ENCODE peak calls at places on chromosomes 2 and 18, in nine cellular contexts. V is transverse colon, Y is astrocyte, O is brain microvascular endothelial cell, N is tibial artery, W is GM23248, Z is heart right ventricle, A is DND-41, L is esophagus squamous epithelium. I is an unnamed sample.

GRCh38 chr2:176494949-176495353 is 225.7 kb downstream of the MTX2 start:
- DNase-seq in A (peak), N (peak), O (no peak), W (peak), Z (peak), V (peak), L (no peak), Y (no peak), I (no peak)

GRCh38 chr2:2102870-2103269 is 228.2 kb downstream of the MYT1L start:
- DNase-seq in W (no peak), N (no peak), O (no peak), Y (no peak), V (no peak), A (no peak), L (no peak), Z (no peak), I (no peak)

GRCh38 chr2:194714541-194714940 is 942.5 kb upstream of the SLC39A10 start:
- DNase-seq in A (no peak), V (no peak), W (no peak), L (no peak), Y (no peak), N (no peak), O (no peak), Z (no peak), I (no peak)

GRCh38 chr2:37415128-37415817 is 70.8 kb downstream of the QPCT start:
- DNase-seq in A (no peak), W (peak), V (no peak), Z (no peak), Y (no peak), O (no peak), N (no peak), L (no peak), I (no peak)

GRCh38 chr2:134745023-134745422 is 26.2 kb upstream of the TMEM163 start:
- DNase-seq in W (no peak), N (no peak), Y (peak), O (no peak), L (no peak), Z (no peak), A (peak), V (no peak), I (no peak)

GRCh38 chr2:162403884-162404283 is 60.0 kb downstream of the GCA start:
- DNase-seq in N (no peak), O (peak), A (no peak), V (no peak), W (peak), Z (no peak), L (no peak), Y (peak), I (no peak)

GRCh38 chr18:55541571-55541970 is 46.4 kb downstream of the TCF4 start:
- DNase-seq in L (no peak), N (no peak), O (no peak), Y (no peak), A (no peak), Z (no peak), V (no peak), W (peak), I (no peak)

GRCh38 chr2:64018715-64019082 is 529 bp downstream of the VPS54 start:
- DNase-seq in L (no peak), O (peak), A (peak), V (peak), Z (no peak), N (peak), W (peak), Y (peak), I (peak)

DNA sequence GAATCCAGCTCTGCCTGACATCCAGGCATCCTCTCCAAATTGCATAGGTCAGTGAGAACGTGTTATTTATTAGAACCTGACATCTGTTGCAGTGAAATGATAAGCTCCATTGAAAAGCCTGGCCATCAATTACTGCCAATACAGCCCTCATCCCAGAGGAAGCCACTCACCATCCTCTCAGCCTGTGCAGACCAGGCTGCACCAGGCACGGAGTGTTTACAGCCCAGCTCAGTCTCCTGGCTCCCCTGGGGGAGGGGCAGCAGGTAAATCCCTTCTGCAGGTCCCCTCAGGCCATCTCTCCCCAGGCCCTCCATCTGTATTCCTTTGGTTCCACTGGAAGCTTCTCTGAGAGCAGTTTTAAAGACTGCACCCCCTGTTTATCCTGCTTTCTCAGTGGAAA is 82.6 kb upstream of the FOSL2 start:
- DNase-seq in A (no peak), N (no peak), O (no peak), W (no peak), Z (no peak), Y (no peak), L (no peak), V (no peak), I (peak)
- H3K27ac ChIP-seq in A (no peak), N (no peak), O (no peak), W (no peak), Z (no peak), Y (no peak), L (no peak), V (no peak), I (peak)

GRCh38 chr18:48944634-48945033 is 6.1 kb downstream of the SMAD7 start:
- DNase-seq in O (no peak), V (no peak), W (peak), A (no peak), Z (no peak), N (no peak), Y (peak), L (no peak), I (no peak)
- H3K27ac ChIP-seq in O (no peak), V (peak), W (peak), A (no peak), Z (peak), N (peak), Y (peak), L (peak), I (peak)

GRCh38 chr18:28767781-28768211 is 590.9 kb upstream of the CDH2 start:
- DNase-seq in A (no peak), O (peak), N (no peak), V (no peak), Y (peak), L (no peak), W (peak), Z (no peak), I (no peak)
- H3K27ac ChIP-seq in A (no peak), O (no peak), N (no peak), V (no peak), Y (no peak), L (no peak), W (peak), Z (no peak), I (no peak)

GRCh38 chr2:234444242-234444641 is 52.6 kb downstream of the ARL4C start:
- DNase-seq in Z (no peak), O (no peak), L (no peak), Y (no peak), A (no peak), V (no peak), W (peak), N (no peak), I (no peak)
- H3K27ac ChIP-seq in Z (no peak), O (peak), L (peak), Y (peak), A (peak), V (peak), W (peak), N (peak), I (no peak)

DNA sequence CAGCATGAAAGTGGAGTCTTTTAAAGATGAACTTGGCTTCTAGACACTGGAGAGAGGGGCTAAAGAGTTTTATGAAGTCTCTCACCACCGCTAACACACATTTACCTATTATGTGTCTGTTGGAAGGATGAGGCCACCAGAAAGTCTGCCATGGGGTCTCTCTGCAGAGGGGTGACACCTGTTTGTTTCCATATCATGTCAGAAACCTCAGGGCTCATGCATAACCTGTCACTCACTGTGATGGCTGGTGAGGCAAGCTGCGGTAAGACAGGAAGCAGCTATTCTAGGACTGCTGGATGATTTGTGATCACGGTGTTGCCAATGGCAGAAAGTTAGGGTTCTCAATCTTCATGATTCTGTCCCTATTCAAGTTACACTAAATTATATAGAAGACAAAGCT is 60.8 kb upstream of the DNMT3A start:
- DNase-seq in Y (no peak), Z (no peak), N (no peak), O (no peak), W (no peak), V (no peak), L (no peak), A (no peak), I (no peak)
- H3K27ac ChIP-seq in Y (no peak), Z (no peak), N (no peak), O (no peak), W (no peak), V (no peak), L (no peak), A (no peak), I (no peak)

GRCh38 chr2:209390839-209391238 is 33.0 kb upstream of the MAP2 start:
- DNase-seq in Z (no peak), O (no peak), N (no peak), W (no peak), V (no peak), A (no peak), L (no peak), Y (no peak), I (no peak)

GRCh38 chr2:209389124-209389523 is 34.7 kb upstream of the MAP2 start:
- DNase-seq in Y (no peak), L (no peak), O (no peak), Z (no peak), W (no peak), N (no peak), A (no peak), V (no peak), I (no peak)

GRCh38 chr2:209387389-209387788 is 36.5 kb upstream of the MAP2 start:
- DNase-seq in A (no peak), Y (no peak), Z (peak), O (no peak), N (no peak), W (no peak), V (no peak), L (no peak), I (no peak)

GRCh38 chr2:209391776-209392401 is 32.0 kb upstream of the MAP2 start:
- DNase-seq in V (no peak), W (peak), Y (peak), O (peak), A (no peak), N (no peak), L (no peak), Z (no peak), I (no peak)

GRCh38 chr2:209388416-209389037 is 35.3 kb upstream of the MAP2 start:
- DNase-seq in A (no peak), N (no peak), Y (no peak), Z (no peak), L (no peak), O (no peak), W (no peak), V (no peak), I (no peak)
- H3K27ac ChIP-seq in A (no peak), N (no peak), Y (no peak), Z (no peak), L (no peak), O (no peak), W (no peak), V (no peak), I (no peak)

GRCh38 chr2:68193144-68193543 is 35.5 kb downstream of the PNO1 start:
- DNase-seq in O (peak), L (no peak), V (no peak), N (no peak), Y (peak), A (no peak), Z (no peak), W (peak), I (no peak)

GRCh38 chr2:68188831-68189230 is 31.1 kb downstream of the PNO1 start:
- DNase-seq in W (no peak), L (no peak), O (no peak), Z (no peak), V (no peak), Y (no peak), N (no peak), A (no peak), I (no peak)

GRCh38 chr2:68187329-68187728 is 29.6 kb downstream of the PNO1 start:
- DNase-seq in O (no peak), A (no peak), L (no peak), N (no peak), Y (no peak), V (no peak), Z (no peak), W (no peak), I (no peak)

GRCh38 chr2:68193774-68194372 is 36.2 kb downstream of the PNO1 start:
- DNase-seq in O (no peak), A (no peak), Y (peak), W (peak), V (no peak), N (no peak), Z (no peak), L (no peak), I (no peak)

DNA sequence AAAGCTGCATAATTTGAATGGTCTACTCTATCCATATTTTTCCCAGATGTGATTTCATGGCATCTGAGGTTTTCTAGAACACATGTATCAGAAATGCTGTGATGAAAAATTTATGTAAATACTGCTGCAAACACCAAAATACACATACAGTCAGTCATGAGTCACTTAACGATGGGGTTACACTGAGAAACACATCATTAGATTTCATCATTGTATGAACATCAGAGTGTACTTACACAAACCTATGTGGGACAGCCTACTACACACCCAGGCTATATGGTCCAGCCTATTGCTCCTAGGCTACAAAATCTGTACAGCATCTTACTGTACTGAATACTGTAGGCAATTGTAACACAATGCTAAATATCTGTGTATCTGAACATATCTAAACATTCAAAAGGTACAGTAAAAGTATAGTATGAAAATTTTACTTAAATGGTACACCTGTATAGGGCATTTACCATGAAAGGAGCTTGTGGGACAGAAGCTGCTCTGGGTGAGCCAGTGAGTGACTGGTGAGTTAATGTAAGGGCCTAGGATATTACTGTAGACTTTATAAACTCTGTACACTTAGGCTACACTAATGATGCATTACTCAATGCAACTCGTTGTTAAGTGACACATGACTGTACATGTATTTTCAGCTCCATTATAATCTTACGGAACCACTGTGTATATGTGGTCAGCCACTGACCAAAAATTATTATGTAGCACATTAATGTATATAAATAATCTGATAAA is 33.5 kb downstream of the PNO1 start:
- DNase-seq in L (no peak), W (peak), Y (peak), A (no peak), Z (no peak), N (no peak), V (no peak), O (peak), I (no peak)
- H3K27ac ChIP-seq in L (no peak), W (peak), Y (peak), A (no peak), Z (no peak), N (no peak), V (no peak), O (peak), I (no peak)

GRCh38 chr2:200221055-200221692 is 85.3 kb upstream of the SPATS2L start:
- DNase-seq in L (no peak), O (no peak), N (no peak), V (no peak), Z (no peak), A (no peak), W (no peak), Y (no peak), I (no peak)
- H3K27ac ChIP-seq in L (no peak), O (no peak), N (no peak), V (no peak), Z (no peak), A (no peak), W (no peak), Y (no peak), I (no peak)

DNA sequence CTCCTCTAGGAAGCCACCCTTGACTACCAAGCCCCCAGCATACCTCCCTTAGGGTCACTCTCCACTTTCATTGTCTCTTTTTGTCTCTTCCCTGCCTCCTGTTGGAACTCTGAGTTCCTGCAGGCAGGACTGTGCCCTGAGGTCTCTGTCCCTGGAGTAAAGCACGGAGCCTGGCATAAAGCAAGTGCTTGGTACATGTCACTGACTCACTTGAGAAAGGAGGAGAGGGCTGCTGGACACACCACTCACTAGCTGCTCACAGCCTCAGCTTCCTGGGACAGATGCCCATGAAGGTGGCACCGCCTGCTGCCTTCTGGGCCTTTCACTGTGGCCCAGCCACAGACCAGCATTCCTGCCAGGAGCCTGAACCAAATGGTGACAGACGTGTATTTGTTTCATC is 64.4 kb downstream of the RPIA start:
- DNase-seq in V (no peak), Z (no peak), W (no peak), N (no peak), Y (no peak), O (no peak), L (no peak), A (no peak), I (no peak)
- H3K27ac ChIP-seq in V (no peak), Z (no peak), W (no peak), N (no peak), Y (no peak), O (no peak), L (peak), A (peak), I (no peak)

GRCh38 chr2:16625759-16626158 is 39.9 kb downstream of the CYRIA start:
- DNase-seq in W (no peak), Y (no peak), N (no peak), O (no peak), L (no peak), A (no peak), V (no peak), Z (no peak), I (no peak)

GRCh38 chr2:16626497-16626896 is 39.1 kb downstream of the CYRIA start:
- DNase-seq in A (no peak), O (peak), V (peak), N (peak), W (peak), L (no peak), Y (peak), Z (no peak), I (no peak)

GRCh38 chr2:16624419-16624745 is 41.3 kb downstream of the CYRIA start:
- DNase-seq in W (no peak), V (no peak), N (no peak), A (no peak), O (no peak), Y (no peak), Z (no peak), L (no peak), I (no peak)

GRCh38 chr2:16623564-16624418 is 41.8 kb downstream of the CYRIA start:
- DNase-seq in A (no peak), N (no peak), V (no peak), L (no peak), Y (no peak), Z (no peak), O (no peak), W (no peak), I (no peak)

GRCh38 chr2:16625201-16625729 is 40.4 kb downstream of the CYRIA start:
- DNase-seq in L (no peak), Y (no peak), W (no peak), O (no peak), V (peak), Z (no peak), N (peak), A (peak), I (no peak)
- H3K27ac ChIP-seq in L (peak), Y (no peak), W (no peak), O (peak), V (peak), Z (peak), N (no peak), A (no peak), I (peak)

I was measured in substantia nigra.